ENCODE peak calls at places on chromosomes 12 and 14, in four cellular contexts. One of them, this sample, is unnamed.

GRCh38 chr12:113220593-113221180 is 577 bp upstream of the TPCN1 start:
- DNase-seq in AG10803: no peak
- DNase-seq in BJ: no peak
- DNase-seq in mucosa of descending colon: no peak
- DNase-seq in this sample: no peak

GRCh38 chr12:105020241-105020962 is 34.3 kb downstream of the NOPCHAP1 start:
- DNase-seq in AG10803: no peak
- DNase-seq in BJ: no peak
- DNase-seq in mucosa of descending colon: no peak
- DNase-seq in this sample: no peak

GRCh38 chr12:44551631-44552030 is 324.5 kb downstream of the NELL2 start:
- DNase-seq in AG10803: no peak
- DNase-seq in BJ: no peak
- DNase-seq in mucosa of descending colon: no peak
- DNase-seq in this sample: no peak

GRCh38 chr12:119883234-119883633 is 6.1 kb upstream of the CIT start:
- DNase-seq in AG10803: no peak
- DNase-seq in BJ: no peak
- DNase-seq in mucosa of descending colon: no peak
- DNase-seq in this sample: no peak

GRCh38 chr12:121724930-121725329 is 12.4 kb downstream of the TMEM120B start:
- DNase-seq in AG10803: no peak
- DNase-seq in BJ: no peak
- DNase-seq in mucosa of descending colon: no peak
- DNase-seq in this sample: no peak

GRCh38 chr14:92493492-92493891 is 20.1 kb upstream of the RIN3 start:
- DNase-seq in AG10803: no peak
- DNase-seq in BJ: no peak
- DNase-seq in mucosa of descending colon: no peak
- DNase-seq in this sample: no peak

GRCh38 chr12:24499151-24500146 is 449.5 kb downstream of the BCAT1 start:
- DNase-seq in AG10803: peak
- DNase-seq in BJ: peak
- DNase-seq in mucosa of descending colon: no peak
- DNase-seq in this sample: peak

GRCh38 chr12:74293689-74294131 is 243.9 kb upstream of the ATXN7L3B start:
- DNase-seq in AG10803: no peak
- DNase-seq in BJ: no peak
- DNase-seq in mucosa of descending colon: no peak
- DNase-seq in this sample: no peak

GRCh38 chr12:121872546-121873223 is 14.0 kb upstream of the HPD start:
- DNase-seq in AG10803: peak
- DNase-seq in BJ: peak
- DNase-seq in mucosa of descending colon: peak
- DNase-seq in this sample: peak

GRCh38 chr14:27164139-27164538 is 566.3 kb upstream of the NOVA1 start:
- DNase-seq in AG10803: no peak
- DNase-seq in BJ: no peak
- DNase-seq in mucosa of descending colon: no peak
- DNase-seq in this sample: no peak

GRCh38 chr12:65999564-66000280 is 130.8 kb downstream of the LLPH start:
- DNase-seq in AG10803: peak
- DNase-seq in BJ: no peak
- DNase-seq in mucosa of descending colon: no peak
- DNase-seq in this sample: peak

GRCh38 chr14:51533877-51534553 is 117.7 kb upstream of the FRMD6 start:
- DNase-seq in AG10803: no peak
- DNase-seq in BJ: no peak
- DNase-seq in mucosa of descending colon: no peak
- DNase-seq in this sample: no peak

GRCh38 chr12:3207858-3208257 is 130.7 kb downstream of the TSPAN9 start:
- DNase-seq in AG10803: no peak
- DNase-seq in BJ: no peak
- DNase-seq in mucosa of descending colon: no peak
- DNase-seq in this sample: no peak

GRCh38 chr12:24977711-24978110 is 28.8 kb upstream of the BCAT1 start:
- DNase-seq in AG10803: no peak
- DNase-seq in BJ: no peak
- DNase-seq in mucosa of descending colon: no peak
- DNase-seq in this sample: no peak

GRCh38 chr14:104970231-104971068 is 7.7 kb downstream of the AHNAK2 start:
- DNase-seq in AG10803: peak
- DNase-seq in BJ: peak
- DNase-seq in mucosa of descending colon: peak
- DNase-seq in this sample: peak

GRCh38 chr14:100816950-100817901 is 8.7 kb upstream of the MEG3 start:
- DNase-seq in AG10803: no peak
- DNase-seq in BJ: no peak
- DNase-seq in mucosa of descending colon: no peak
- DNase-seq in this sample: no peak

GRCh38 chr14:101889898-101890297 is 74.5 kb upstream of the DYNC1H1 start:
- DNase-seq in AG10803: peak
- DNase-seq in BJ: peak
- DNase-seq in mucosa of descending colon: no peak
- DNase-seq in this sample: no peak

GRCh38 chr14:53655080-53655785 is 301.4 kb downstream of the BMP4 start:
- DNase-seq in AG10803: no peak
- DNase-seq in BJ: no peak
- DNase-seq in mucosa of descending colon: no peak
- DNase-seq in this sample: no peak

GRCh38 chr12:130715996-130716917 is at the start of gene RIMBP2:
- DNase-seq in AG10803: peak
- DNase-seq in BJ: no peak
- DNase-seq in mucosa of descending colon: no peak
- DNase-seq in this sample: peak

GRCh38 chr12:92701441-92701840 is 1.3 kb upstream of the PLEKHG7 start:
- DNase-seq in AG10803: no peak
- DNase-seq in BJ: no peak
- DNase-seq in mucosa of descending colon: no peak
- DNase-seq in this sample: no peak

GRCh38 chr12:64268409-64268808 is 46.3 kb upstream of the KICS2 start:
- DNase-seq in AG10803: no peak
- DNase-seq in BJ: no peak
- DNase-seq in mucosa of descending colon: no peak
- DNase-seq in this sample: no peak

GRCh38 chr12:95740751-95741150 is 49.8 kb downstream of the NTN4 start:
- DNase-seq in AG10803: no peak
- DNase-seq in BJ: no peak
- DNase-seq in mucosa of descending colon: no peak
- DNase-seq in this sample: no peak

GRCh38 chr14:31510222-31510621 is 22.4 kb upstream of the GPR33 start:
- DNase-seq in AG10803: peak
- DNase-seq in BJ: no peak
- DNase-seq in mucosa of descending colon: no peak
- DNase-seq in this sample: no peak

GRCh38 chr14:71488703-71489141 is 443.5 kb upstream of the RGS6 start:
- DNase-seq in AG10803: peak
- DNase-seq in BJ: no peak
- DNase-seq in mucosa of descending colon: no peak
- DNase-seq in this sample: no peak

GRCh38 chr14:61322799-61323290 is 1.5 kb downstream of the PRKCH start:
- DNase-seq in AG10803: no peak
- DNase-seq in BJ: no peak
- DNase-seq in mucosa of descending colon: no peak
- DNase-seq in this sample: no peak

GRCh38 chr14:103185051-103186027 is 62.1 kb downstream of the TNFAIP2 start:
- DNase-seq in AG10803: peak
- DNase-seq in BJ: no peak
- DNase-seq in mucosa of descending colon: no peak
- DNase-seq in this sample: no peak

GRCh38 chr12:42587564-42588307 is 1.8 kb downstream of the PRICKLE1 start:
- DNase-seq in AG10803: no peak
- DNase-seq in BJ: no peak
- DNase-seq in mucosa of descending colon: no peak
- DNase-seq in this sample: no peak

GRCh38 chr12:111597731-111598636 is 1.1 kb downstream of the ATXN2 start:
- DNase-seq in AG10803: no peak
- DNase-seq in BJ: no peak
- DNase-seq in mucosa of descending colon: peak
- DNase-seq in this sample: no peak

GRCh38 chr12:123723011-123723410 is 10.9 kb downstream of the ATP6V0A2 start:
- DNase-seq in AG10803: no peak
- DNase-seq in BJ: no peak
- DNase-seq in mucosa of descending colon: no peak
- DNase-seq in this sample: no peak

GRCh38 chr14:72692678-72693077 is 201.2 kb downstream of the DPF3 start:
- DNase-seq in AG10803: no peak
- DNase-seq in BJ: no peak
- DNase-seq in mucosa of descending colon: no peak
- DNase-seq in this sample: no peak

GRCh38 chr12:31896514-31897039 is 62.6 kb upstream of the RESF1 start:
- DNase-seq in AG10803: no peak
- DNase-seq in BJ: no peak
- DNase-seq in mucosa of descending colon: no peak
- DNase-seq in this sample: no peak

GRCh38 chr12:42643881-42644579 is 54.5 kb upstream of the PRICKLE1 start:
- DNase-seq in AG10803: no peak
- DNase-seq in BJ: peak
- DNase-seq in mucosa of descending colon: no peak
- DNase-seq in this sample: no peak

GRCh38 chr14:92586001-92586947 is 72.7 kb downstream of the RIN3 start:
- DNase-seq in AG10803: peak
- DNase-seq in BJ: peak
- DNase-seq in mucosa of descending colon: no peak
- DNase-seq in this sample: peak

GRCh38 chr14:95242870-95243269 is 76.8 kb downstream of the CLMN start:
- DNase-seq in AG10803: no peak
- DNase-seq in BJ: no peak
- DNase-seq in mucosa of descending colon: no peak
- DNase-seq in this sample: no peak

GRCh38 chr12:95548056-95548538 is 3.2 kb downstream of the USP44 start:
- DNase-seq in AG10803: no peak
- DNase-seq in BJ: no peak
- DNase-seq in mucosa of descending colon: peak
- DNase-seq in this sample: no peak

GRCh38 chr14:86796221-86797074 is 1196.5 kb downstream of the GALC start:
- DNase-seq in AG10803: peak
- DNase-seq in BJ: peak
- DNase-seq in mucosa of descending colon: no peak
- DNase-seq in this sample: peak

GRCh38 chr12:6540181-6540877 is 6.0 kb downstream of the GAPDH start:
- DNase-seq in AG10803: peak
- DNase-seq in BJ: peak
- DNase-seq in mucosa of descending colon: peak
- DNase-seq in this sample: peak

GRCh38 chr12:62764251-62764650 is 170.7 kb downstream of the PPM1H start:
- DNase-seq in AG10803: peak
- DNase-seq in BJ: no peak
- DNase-seq in mucosa of descending colon: no peak
- DNase-seq in this sample: no peak

GRCh38 chr12:108596854-108597558 is 878 bp downstream of the TMEM119 start:
- DNase-seq in AG10803: no peak
- DNase-seq in BJ: no peak
- DNase-seq in mucosa of descending colon: no peak
- DNase-seq in this sample: no peak
- H3K4me3 ChIP-seq in AG10803: peak
- H3K4me3 ChIP-seq in BJ: peak
- H3K4me3 ChIP-seq in mucosa of descending colon: no peak
- H3K4me3 ChIP-seq in this sample: peak

DNA sequence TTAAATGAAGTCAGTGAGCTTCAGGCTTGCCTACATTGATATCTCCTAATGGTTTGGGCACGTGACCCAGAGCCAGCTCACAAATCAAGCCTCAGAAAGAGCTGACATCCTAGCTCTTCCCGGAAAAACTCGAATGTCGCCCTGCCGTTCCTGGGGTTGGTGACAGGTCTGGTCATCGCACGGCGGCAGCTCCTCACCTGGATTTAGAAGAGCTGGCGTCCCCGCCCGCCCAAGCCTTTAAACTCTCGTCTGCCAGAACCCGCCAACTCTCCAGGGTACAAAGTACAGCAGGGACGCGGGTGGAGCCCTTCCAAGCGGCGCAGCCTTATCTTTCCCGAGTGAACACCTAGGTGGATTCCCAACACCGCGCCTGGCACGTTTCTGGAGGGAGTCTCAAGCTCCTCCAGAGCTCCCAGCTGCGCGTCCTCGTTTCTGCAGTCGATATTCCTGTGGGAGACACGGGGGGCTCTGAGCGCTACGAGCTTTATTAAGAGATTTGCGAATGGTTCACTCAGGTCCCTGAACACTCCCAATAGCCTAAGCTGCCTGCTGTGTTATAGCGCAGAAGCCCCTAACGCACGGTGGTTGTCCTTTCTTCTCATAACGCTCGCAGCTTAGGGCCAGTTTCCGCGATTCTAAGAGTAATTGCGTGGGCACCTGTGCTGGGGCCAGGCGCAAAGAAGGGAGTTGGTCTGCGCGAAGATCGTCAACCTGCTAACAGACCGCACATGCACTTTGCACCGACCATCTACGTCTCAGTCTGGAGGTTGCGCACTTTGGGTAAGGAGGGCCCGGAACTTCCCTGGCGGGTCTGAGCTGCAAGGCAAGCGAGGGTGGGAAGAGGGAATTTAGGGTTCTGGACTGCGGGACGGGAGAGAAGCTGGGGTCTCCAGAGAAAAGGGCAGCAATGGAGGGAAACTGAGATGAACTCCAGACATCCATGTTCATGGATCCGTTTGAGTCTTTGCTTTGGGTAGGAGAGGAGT is at the start of gene SSTR1:
- DNase-seq in AG10803: peak
- DNase-seq in BJ: no peak
- DNase-seq in mucosa of descending colon: peak
- DNase-seq in this sample: no peak
- H3K4me3 ChIP-seq in AG10803: peak
- H3K4me3 ChIP-seq in BJ: peak
- H3K4me3 ChIP-seq in mucosa of descending colon: peak
- H3K4me3 ChIP-seq in this sample: peak

DNA sequence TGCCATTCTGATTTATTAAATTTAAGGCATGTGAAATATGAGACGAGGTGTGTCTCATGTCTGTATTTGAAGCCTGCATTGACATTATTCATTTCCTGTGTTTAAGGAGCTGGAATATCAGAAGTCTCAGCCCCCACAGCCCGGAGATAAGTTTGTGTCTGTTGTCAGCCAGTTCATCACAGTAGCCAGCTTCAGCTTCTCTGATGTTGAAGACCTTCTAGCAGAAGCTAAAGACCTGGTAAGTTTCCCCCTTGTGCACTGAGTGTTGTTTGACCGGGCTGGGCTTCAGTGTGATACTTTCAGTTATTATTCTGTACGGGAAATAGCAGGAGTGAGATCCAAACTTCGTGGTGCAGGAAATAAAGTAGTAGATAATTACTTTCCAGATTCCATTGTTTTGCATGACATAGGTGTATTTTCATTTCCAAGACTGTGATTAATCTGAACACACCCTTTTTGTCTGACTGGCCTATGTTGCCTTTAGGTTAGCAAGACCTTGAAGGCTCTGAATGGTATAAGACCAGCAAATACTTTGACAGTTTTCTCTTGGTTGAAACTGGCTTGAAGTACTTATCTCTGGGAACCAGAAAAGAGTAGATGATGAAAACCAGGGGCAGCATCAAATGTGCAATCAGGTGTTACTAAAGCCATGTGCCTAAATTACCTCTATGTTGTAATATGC is 101.5 kb downstream of the GPR135 start:
- DNase-seq in AG10803: no peak
- DNase-seq in BJ: no peak
- DNase-seq in mucosa of descending colon: no peak
- DNase-seq in this sample: no peak
- H3K4me3 ChIP-seq in AG10803: no peak
- H3K4me3 ChIP-seq in BJ: no peak
- H3K4me3 ChIP-seq in mucosa of descending colon: no peak
- H3K4me3 ChIP-seq in this sample: no peak

GRCh38 chr14:83372271-83372670 is 1838.6 kb upstream of the SEL1L start:
- DNase-seq in AG10803: no peak
- DNase-seq in BJ: no peak
- DNase-seq in mucosa of descending colon: no peak
- DNase-seq in this sample: no peak
- H3K4me3 ChIP-seq in AG10803: no peak
- H3K4me3 ChIP-seq in BJ: no peak
- H3K4me3 ChIP-seq in mucosa of descending colon: no peak
- H3K4me3 ChIP-seq in this sample: no peak

This sample was measured in skeletal muscle cell.